ENCODE peak calls at places on chromosomes 1 and 21, in seven cellular contexts. L is fibroblast of lung; Z is lower lobe of right lung; C is PC-3; A is neuronal stem cell; S is DND-41; Q is effector memory CD4-positive, alpha-beta T cell. M is an unnamed sample. For H3K4me1, the result is how much of the 10 kb centered on the place peaks cover.

GRCh38 chr1:206556748-206557635 is 49.7 kb downstream of the RASSF5 start:
- DNase-seq in A (peak), S (peak), Q (peak), L (peak), C (peak), Z (peak), M (peak)

GRCh38 chr1:159798893-159799292 is 3.3 kb upstream of the FCRL6 start:
- DNase-seq in C (peak), L (peak), Q (peak), S (peak), Z (no peak), A (peak), M (peak)

GRCh38 chr21:29704719-29705118 is 235.1 kb downstream of the GRIK1 start:
- DNase-seq in L (peak), Q (no peak), Z (no peak), A (no peak), S (no peak), C (no peak), M (no peak)

GRCh38 chr21:42081931-42082381 is 10.8 kb downstream of the UMODL1 start:
- DNase-seq in C (no peak), S (no peak), Z (no peak), A (no peak), L (no peak), Q (no peak), M (peak)

GRCh38 chr1:183349201-183349711 is 68.9 kb downstream of the NMNAT2 start:
- DNase-seq in S (no peak), Z (no peak), L (peak), Q (no peak), C (no peak), A (no peak), M (no peak)

GRCh38 chr1:70573317-70573843 is 162.3 kb downstream of the CTH start:
- DNase-seq in L (no peak), C (no peak), S (no peak), A (no peak), Q (no peak), Z (no peak), M (no peak)

GRCh38 chr21:31537872-31538576 is 121.5 kb upstream of the SOD1 start:
- DNase-seq in A (no peak), C (no peak), S (no peak), Q (no peak), Z (no peak), L (no peak), M (no peak)

GRCh38 chr1:160884579-160884978 is 401 bp downstream of the ITLN1 start:
- DNase-seq in L (no peak), Q (no peak), A (no peak), S (no peak), Z (no peak), C (peak), M (no peak)

GRCh38 chr1:116508984-116509980 is 61.5 kb downstream of the CD58 start:
- DNase-seq in Q (no peak), Z (no peak), C (peak), L (peak), S (no peak), A (no peak), M (peak)

GRCh38 chr1:201140941-201141260 is 13.4 kb downstream of the TMEM9 start:
- DNase-seq in C (no peak), Z (no peak), A (no peak), Q (no peak), S (no peak), L (no peak), M (no peak)

GRCh38 chr1:16067933-16068332 is 5.5 kb downstream of the FAM131C start:
- DNase-seq in Z (no peak), C (no peak), S (no peak), A (no peak), L (no peak), Q (no peak), M (peak)

GRCh38 chr1:228182296-228183030 is 16.9 kb downstream of the IBA57 start:
- DNase-seq in L (no peak), C (no peak), S (no peak), A (no peak), Z (no peak), Q (no peak), M (no peak)

GRCh38 chr21:37006521-37007291 is at the start of gene RIPPLY3:
- DNase-seq in A (no peak), Z (no peak), C (peak), S (no peak), L (no peak), Q (no peak), M (peak)

GRCh38 chr1:113784104-113784779 is 25.0 kb upstream of the PHTF1 start:
- DNase-seq in S (no peak), Z (no peak), C (no peak), L (no peak), Q (no peak), A (no peak), M (no peak)

GRCh38 chr1:230066466-230067404 is at the start of gene GALNT2:
- DNase-seq in S (peak), L (peak), A (peak), Z (peak), Q (peak), C (peak), M (peak)

GRCh38 chr1:107138767-107139445 is 1.9 kb upstream of the NTNG1 start:
- DNase-seq in L (no peak), C (peak), A (no peak), S (no peak), Q (no peak), Z (no peak), M (no peak)

GRCh38 chr1:202274611-202275010 is 67.1 kb downstream of the UBE2T start:
- DNase-seq in Q (peak), S (peak), A (no peak), L (no peak), C (peak), Z (no peak), M (peak)

GRCh38 chr1:115198938-115199337 is 109.6 kb upstream of the TSPAN2 start:
- DNase-seq in C (peak), Q (no peak), Z (no peak), L (peak), S (no peak), A (no peak), M (no peak)

GRCh38 chr1:84146375-84147032 is 2.4 kb downstream of the PRKACB start:
- DNase-seq in A (no peak), L (peak), C (peak), S (no peak), Q (no peak), Z (no peak), M (peak)

GRCh38 chr1:208835082-208835467 is 590.9 kb upstream of the PLXNA2 start:
- DNase-seq in C (no peak), A (peak), L (no peak), Z (no peak), S (no peak), Q (no peak), M (no peak)

GRCh38 chr1:7262611-7263010 is 477.4 kb downstream of the CAMTA1 start:
- DNase-seq in L (no peak), A (no peak), Q (no peak), S (no peak), Z (no peak), C (peak), M (peak)

GRCh38 chr1:3477241-3478109 is 23.0 kb downstream of the ARHGEF16 start:
- DNase-seq in S (no peak), A (no peak), L (no peak), Z (no peak), C (peak), Q (no peak), M (peak)

GRCh38 chr1:245622332-245623014 is 467.7 kb downstream of the KIF26B start:
- DNase-seq in L (no peak), C (no peak), Q (no peak), A (no peak), Z (no peak), S (no peak), M (no peak)

GRCh38 chr1:231861541-231862481 is 235.2 kb downstream of the DISC1 start:
- DNase-seq in Z (no peak), S (no peak), A (no peak), L (peak), C (no peak), Q (no peak), M (no peak)

GRCh38 chr1:164308101-164308500 is 250.9 kb upstream of the PBX1 start:
- DNase-seq in L (no peak), A (no peak), Z (no peak), S (no peak), C (no peak), Q (no peak), M (no peak)

GRCh38 chr1:53669511-53670191 is 69.3 kb downstream of the GLIS1 start:
- DNase-seq in Q (no peak), A (no peak), C (no peak), L (no peak), Z (no peak), S (no peak), M (peak)

GRCh38 chr1:181080543-181080942 is 8.0 kb upstream of the IER5 start:
- DNase-seq in A (no peak), C (no peak), S (no peak), Z (no peak), Q (no peak), L (no peak), M (no peak)

GRCh38 chr1:218660678-218661053 is 315.5 kb downstream of the TGFB2 start:
- DNase-seq in Z (no peak), C (peak), L (peak), Q (no peak), S (no peak), A (no peak), M (peak)

GRCh38 chr1:243313635-243314536 is 58.0 kb downstream of the SDCCAG8 start:
- DNase-seq in A (no peak), Q (no peak), S (no peak), C (no peak), L (no peak), Z (no peak), M (no peak)

GRCh38 chr1:93613895-93614294 is 67.7 kb downstream of the BCAR3 start:
- DNase-seq in Q (no peak), C (no peak), L (peak), S (no peak), Z (no peak), A (no peak), M (no peak)

GRCh38 chr1:166272851-166273250 is 106.0 kb upstream of the FAM78B start:
- DNase-seq in Q (no peak), C (no peak), S (no peak), A (no peak), Z (no peak), L (no peak), M (no peak)

GRCh38 chr1:224783006-224783651 is 146.3 kb upstream of the DNAH14 start:
- DNase-seq in Q (no peak), A (no peak), S (peak), L (no peak), Z (no peak), C (peak), M (no peak)

GRCh38 chr1:180674603-180675530 is 43.0 kb downstream of the XPR1 start:
- DNase-seq in Q (no peak), Z (no peak), A (no peak), C (no peak), L (peak), S (no peak), M (no peak)

GRCh38 chr1:12405325-12406217 is 175.7 kb downstream of the VPS13D start:
- DNase-seq in A (no peak), Z (no peak), Q (no peak), C (no peak), L (peak), S (no peak), M (no peak)
- H3K4me1 ChIP-seq in A (under half), Z (under half), Q (under half), C (under half), L (under half), S (under half), M (under half)

DNA sequence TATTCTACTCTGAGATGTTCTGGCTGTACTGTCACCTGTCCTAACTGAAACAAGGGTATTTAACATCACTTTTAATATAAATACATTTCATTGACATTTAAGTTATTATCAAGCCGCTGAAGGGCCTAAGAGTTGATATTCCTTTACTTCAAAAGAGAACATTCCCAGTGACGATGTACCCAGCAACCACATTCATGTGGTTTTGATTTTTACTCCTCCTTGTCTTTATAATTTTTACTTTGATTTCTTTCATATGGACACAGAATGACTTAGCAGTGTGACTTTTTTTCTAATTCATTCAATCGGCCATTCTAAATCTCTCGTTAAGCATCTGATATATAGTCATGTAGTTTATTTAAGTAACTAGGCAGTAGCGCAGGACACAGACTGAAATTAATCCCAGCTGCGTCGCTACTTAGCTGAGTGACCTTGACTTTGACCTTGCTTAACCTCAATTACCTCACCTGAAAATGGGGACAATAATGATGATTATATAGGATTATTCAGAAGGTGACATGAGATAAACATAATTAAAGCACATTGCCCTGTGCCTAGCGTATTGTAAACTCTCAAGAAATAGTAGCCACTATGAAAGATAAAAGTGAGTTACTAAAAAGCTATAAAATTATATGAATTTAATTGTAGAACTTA is 476.6 kb downstream of the SETD4 start:
- DNase-seq in Z (no peak), Q (no peak), A (no peak), C (no peak), L (no peak), S (no peak), M (no peak)
- H3K4me1 ChIP-seq in Z (under half), Q (under half), A (under half), C (under half), L (under half), S (under half), M (under half)

GRCh38 chr1:89975540-89976125 is 19.3 kb upstream of the ZNF326 start:
- DNase-seq in A (no peak), L (no peak), Z (no peak), Q (no peak), S (no peak), C (no peak), M (no peak)

GRCh38 chr1:89974211-89974610 is 20.7 kb upstream of the ZNF326 start:
- DNase-seq in A (no peak), L (no peak), S (no peak), Z (no peak), Q (no peak), C (no peak), M (no peak)

GRCh38 chr1:89972024-89972423 is 22.9 kb upstream of the ZNF326 start:
- DNase-seq in S (no peak), Q (no peak), A (no peak), L (no peak), Z (no peak), C (no peak), M (no peak)

GRCh38 chr1:89973481-89974127 is 21.3 kb upstream of the ZNF326 start:
- DNase-seq in L (no peak), S (no peak), C (no peak), Q (no peak), Z (no peak), A (no peak), M (no peak)

GRCh38 chr1:89974701-89975470 is 20.0 kb upstream of the ZNF326 start:
- DNase-seq in L (peak), S (no peak), A (no peak), C (no peak), Z (no peak), Q (no peak), M (peak)
- H3K4me1 ChIP-seq in L (under half), S (under half), A (under half), C (under half), Z (under half), Q (under half), M (under half)

GRCh38 chr1:9317591-9318331 is 25.1 kb downstream of the SPSB1 start:
- DNase-seq in Z (no peak), A (no peak), S (no peak), L (peak), C (peak), Q (no peak), M (peak)

GRCh38 chr1:9317072-9317471 is 24.4 kb downstream of the SPSB1 start:
- DNase-seq in Z (no peak), S (no peak), Q (no peak), A (no peak), C (no peak), L (no peak), M (peak)

GRCh38 chr1:9316080-9316444 is 23.4 kb downstream of the SPSB1 start:
- DNase-seq in A (no peak), C (no peak), Q (no peak), Z (no peak), S (no peak), L (no peak), M (peak)

GRCh38 chr1:9315411-9316079 is 22.9 kb downstream of the SPSB1 start:
- DNase-seq in A (no peak), L (peak), Z (no peak), C (no peak), Q (no peak), S (no peak), M (peak)

DNA sequence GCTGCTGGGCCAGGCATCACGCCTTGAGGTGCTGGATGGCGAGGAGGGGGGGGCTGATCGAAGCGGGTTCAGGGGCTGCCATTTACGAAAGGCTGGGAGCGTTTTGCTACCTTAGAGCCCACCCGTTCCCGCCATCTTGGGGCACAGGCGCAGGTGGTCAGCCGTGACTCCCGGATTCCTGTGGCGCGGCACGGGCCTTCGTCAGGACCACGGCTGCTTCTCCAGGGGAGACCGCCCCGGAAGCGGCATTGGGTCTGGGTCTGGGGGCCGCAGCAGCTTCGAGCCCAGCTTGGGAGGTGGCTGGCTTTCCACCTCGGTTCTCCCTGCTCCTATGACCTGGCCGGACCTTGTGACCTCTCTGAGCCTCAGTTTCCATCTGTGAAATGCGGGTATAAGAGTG is 23.8 kb downstream of the SPSB1 start:
- DNase-seq in A (no peak), L (no peak), Q (no peak), Z (no peak), S (no peak), C (no peak), M (peak)
- H3K4me1 ChIP-seq in A (under half), L (under half), Q (under half), Z (half or more), S (under half), C (under half), M (under half)

GRCh38 chr1:27366113-27366410 is 699 bp downstream of the MAP3K6 start:
- DNase-seq in A (peak), Q (peak), L (peak), S (peak), C (peak), Z (peak), M (peak)
- H3K4me1 ChIP-seq in A (under half), Q (under half), L (under half), S (under half), C (under half), Z (half or more), M (under half)

DNA sequence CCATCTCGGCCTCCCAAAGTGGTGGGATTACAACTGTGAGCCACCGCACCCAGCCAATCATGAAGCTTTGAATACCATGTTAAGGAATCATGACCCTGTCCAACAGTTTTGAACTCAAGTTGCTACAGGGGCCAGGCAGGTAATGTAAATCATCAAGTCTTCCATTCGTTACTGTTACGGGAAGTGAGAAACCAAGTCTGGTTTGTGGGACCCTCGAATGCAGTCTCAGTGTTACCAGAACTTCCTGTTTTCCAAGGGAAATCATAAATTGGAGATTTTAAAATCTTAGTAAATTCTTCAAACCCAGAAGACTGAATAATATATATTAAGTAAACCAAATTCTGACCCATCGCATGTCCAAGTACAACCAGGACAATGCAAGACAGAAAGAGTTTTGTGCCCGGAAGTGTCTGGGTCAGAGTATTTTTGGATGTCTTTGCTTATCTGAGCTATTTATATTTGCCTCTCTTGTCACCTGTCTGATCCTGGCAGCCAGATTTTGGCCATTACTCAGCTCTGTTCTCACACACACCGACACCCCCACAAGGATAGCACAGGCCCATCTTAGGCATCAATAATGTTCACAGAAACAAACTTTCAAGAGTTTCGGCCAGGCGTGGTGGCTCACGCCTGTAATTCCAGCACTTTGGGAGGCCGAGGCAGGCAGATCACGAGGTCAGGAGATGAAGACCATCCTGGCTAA is 8.8 kb downstream of the ATP5IF1 start:
- DNase-seq in A (no peak), Q (no peak), C (no peak), Z (no peak), S (no peak), L (no peak), M (no peak)
- H3K4me1 ChIP-seq in A (under half), Q (under half), C (under half), Z (under half), S (under half), L (under half), M (under half)

GRCh38 chr1:24990136-24990535 is 60.1 kb upstream of the RUNX3 start:
- DNase-seq in Z (no peak), L (no peak), C (no peak), S (no peak), A (no peak), Q (no peak), M (no peak)
- H3K4me1 ChIP-seq in Z (under half), L (under half), C (under half), S (under half), A (under half), Q (half or more), M (under half)

GRCh38 chr1:50661626-50662025 is 238.4 kb upstream of the DMRTA2 start:
- DNase-seq in L (no peak), Q (no peak), Z (no peak), C (peak), A (no peak), S (no peak), M (peak)
- H3K4me1 ChIP-seq in L (under half), Q (under half), Z (under half), C (under half), A (under half), S (under half), M (under half)